ENCODE peak calls at places on chromosomes 11 and 22, in seven cellular contexts. H, M, P, G, O, F and T are unnamed samples.

GRCh38 chr22:28232231-28232630 is 313.2 kb upstream of the PITPNB start:
- DNase-seq in H (no peak), M (no peak), P (no peak), G (no peak), O (no peak), F (no peak), T (no peak)

GRCh38 chr11:1619449-1619848 is 2.5 kb downstream of the KRTAP5-4 start:
- DNase-seq in H (no peak), M (no peak), P (no peak), G (peak; percentile 36), O (no peak), F (no peak), T (no peak)

GRCh38 chr22:42811510-42811909 is 45.6 kb downstream of the ARFGAP3 start:
- DNase-seq in H (peak; percentile 19), M (no peak), P (no peak), G (no peak), O (no peak), F (no peak), T (no peak)

GRCh38 chr22:49066619-49067018 is 761.1 kb downstream of the BRD1 start:
- DNase-seq in H (no peak), M (no peak), P (no peak), G (no peak), O (no peak), F (no peak), T (no peak)

GRCh38 chr22:38228873-38229740 is 27.3 kb downstream of the MAFF start:
- DNase-seq in H (no peak), M (peak; percentile 79), P (peak; percentile 51), G (no peak), O (no peak), F (peak; percentile 54), T (no peak)

GRCh38 chr11:35040221-35040942 is 98.6 kb upstream of the CD44 start:
- DNase-seq in H (no peak), M (no peak), P (no peak), G (peak; percentile 46), O (no peak), F (no peak), T (no peak)

GRCh38 chr11:64887757-64888405 is 9.5 kb upstream of the EHD1 start:
- DNase-seq in H (peak; percentile 98), M (peak; percentile 92), P (peak; percentile 39), G (peak; percentile 92), O (peak; percentile 97), F (peak; percentile 46), T (no peak)

GRCh38 chr11:131145806-131146205 is 224.6 kb upstream of the NTM start:
- DNase-seq in H (no peak), M (no peak), P (no peak), G (no peak), O (no peak), F (no peak), T (no peak)

GRCh38 chr22:44585559-44586121 is 87.6 kb upstream of the RTL6 start:
- DNase-seq in H (no peak), M (no peak), P (no peak), G (no peak), O (no peak), F (no peak), T (no peak)

DNA sequence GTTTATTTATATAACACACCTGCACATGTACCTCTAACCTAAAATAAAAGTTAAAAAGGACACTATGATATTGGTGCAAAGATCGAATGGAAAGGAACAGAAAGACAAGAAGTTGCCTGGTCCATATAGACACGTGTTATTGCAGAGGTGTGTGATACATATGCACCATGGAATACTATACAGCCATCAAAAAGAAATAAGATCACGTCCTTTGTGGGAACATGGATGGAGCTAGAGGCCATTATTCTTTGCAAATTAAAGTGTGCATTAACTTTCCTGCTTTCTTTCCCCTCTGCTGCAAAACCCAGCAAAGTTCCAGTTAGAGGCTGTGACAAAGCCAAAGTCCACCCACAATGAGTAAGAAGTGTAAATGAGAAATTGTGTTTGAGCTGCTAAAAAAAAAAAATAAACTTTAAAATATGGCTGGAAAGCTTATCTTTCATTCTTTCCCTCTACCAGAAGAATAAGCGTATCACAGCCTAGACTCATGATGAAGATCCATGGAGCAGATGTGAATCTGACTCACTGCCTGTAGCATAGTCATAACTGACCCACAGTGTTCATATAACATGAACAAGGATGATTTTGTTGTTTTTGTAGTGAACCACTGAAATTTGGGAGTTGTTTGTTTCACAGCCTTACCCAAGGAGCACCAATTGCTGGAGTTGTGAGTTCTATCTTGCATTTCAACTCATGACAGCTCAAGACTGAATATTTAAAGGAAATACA is 9.6 kb downstream of the OR52K1 start:
- DNase-seq in H (no peak), M (no peak), P (no peak), G (no peak), O (no peak), F (no peak), T (no peak)
- TF ChIP-seq POLR2AphosphoS5 in H (no peak), M (no peak), P (no peak), G (no peak), O (no peak), F (no peak), T (no peak)

DNA sequence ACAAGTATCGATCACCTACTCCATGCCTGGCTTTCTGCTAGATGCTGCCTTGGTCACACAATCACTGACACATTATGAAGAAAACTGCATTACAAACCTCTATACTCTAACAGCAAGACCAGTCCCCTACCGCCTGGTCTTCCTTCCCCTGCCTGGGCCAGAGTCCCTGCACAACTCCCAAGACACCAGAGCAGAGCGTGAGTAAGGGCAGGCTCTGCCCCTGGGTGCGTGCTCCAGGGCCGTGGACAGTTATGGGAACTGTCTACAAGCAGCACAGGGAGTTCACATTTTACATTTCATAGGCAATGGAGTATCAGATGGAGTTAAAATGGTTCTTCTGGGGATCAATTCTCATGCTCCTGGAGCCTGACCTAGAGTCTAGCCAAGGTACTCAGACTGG is 6.5 kb downstream of the FZD4 start:
- DNase-seq in H (no peak), M (no peak), P (no peak), G (no peak), O (no peak), F (no peak), T (no peak)
- H3K4me1 ChIP-seq in H (peaks cover 4% of the 10 kb centered on the region), M (peaks cover 10% of the 10 kb centered on the region), P (no peaks in the 10 kb centered on the region), G (peaks cover 7% of the 10 kb centered on the region), O (no peaks in the 10 kb centered on the region), F (peaks cover 71% of the 10 kb centered on the region), T (peaks cover 71% of the 10 kb centered on the region)

GRCh38 chr11:73760680-73761402 is at the start of gene RAB6A:
- DNase-seq in H (peak; percentile 100), M (peak; percentile 100), P (peak; percentile 99), G (peak; percentile 99), O (peak; percentile 96), F (peak; percentile 98), T (peak; percentile 99)
- TF ChIP-seq POLR2AphosphoS5 in H (peak; percentile 85), M (peak; percentile 65), P (peak; percentile 75), G (peak; percentile 59), O (peak; percentile 30), F (peak; percentile 67), T (peak; percentile 91)

GRCh38 chr11:58691675-58692074 is 40.1 kb downstream of the GLYAT start:
- DNase-seq in H (no peak), M (no peak), P (no peak), G (no peak), O (no peak), F (no peak), T (no peak)
- H3K4me1 ChIP-seq in H (no peaks in the 10 kb centered on the region), M (no peaks in the 10 kb centered on the region), P (no peaks in the 10 kb centered on the region), G (no peaks in the 10 kb centered on the region), O (no peaks in the 10 kb centered on the region), F (no peaks in the 10 kb centered on the region), T (no peaks in the 10 kb centered on the region)

GRCh38 chr11:114200785-114201184 is 95.4 kb upstream of the NNMT start:
- DNase-seq in H (no peak), M (no peak), P (no peak), G (no peak), O (no peak), F (no peak), T (no peak)
- TF ChIP-seq POLR2AphosphoS5 in H (no peak), M (no peak), P (no peak), G (no peak), O (no peak), F (no peak), T (no peak)

DNA sequence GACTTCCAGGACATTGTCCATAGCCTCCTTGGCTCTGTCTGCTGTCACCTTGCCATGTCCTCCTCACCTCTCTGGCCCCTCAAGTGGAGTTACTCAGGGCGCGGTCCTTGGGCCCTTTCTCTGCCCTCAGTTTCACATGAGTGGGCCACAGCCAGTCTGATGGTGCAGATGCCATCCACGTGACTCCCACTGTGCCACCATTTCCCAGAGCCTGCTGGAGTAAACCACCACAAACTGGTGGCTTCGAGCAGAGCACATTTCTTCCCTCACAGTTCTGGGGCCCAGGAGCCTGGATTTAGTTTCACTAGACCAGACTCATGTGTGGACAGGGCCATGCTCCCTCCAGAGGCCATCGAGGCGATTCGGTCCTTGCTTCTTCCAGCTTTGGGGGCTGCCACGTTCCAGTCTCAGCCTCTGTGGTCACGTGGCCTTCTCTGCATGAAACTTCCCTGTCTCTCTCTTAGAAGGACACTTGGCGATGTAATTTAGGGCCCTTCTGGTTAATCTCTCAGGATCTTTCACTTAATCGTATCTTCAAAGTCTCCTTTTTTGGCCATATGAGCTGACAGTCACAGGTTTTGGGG is 14.6 kb downstream of the SMARCB1 start:
- DNase-seq in H (no peak), M (no peak), P (no peak), G (no peak), O (no peak), F (no peak), T (no peak)
- H3K4me1 ChIP-seq in H (no peaks in the 10 kb centered on the region), M (no peaks in the 10 kb centered on the region), P (no peaks in the 10 kb centered on the region), G (no peaks in the 10 kb centered on the region), O (no peaks in the 10 kb centered on the region), F (peaks cover 11% of the 10 kb centered on the region), T (no peaks in the 10 kb centered on the region)

GRCh38 chr11:115330693-115331482 is 173.3 kb downstream of the CADM1 start:
- DNase-seq in H (no peak), M (no peak), P (no peak), G (no peak), O (no peak), F (no peak), T (no peak)

GRCh38 chr11:115321602-115322289 is 182.5 kb downstream of the CADM1 start:
- DNase-seq in H (no peak), M (no peak), P (no peak), G (no peak), O (no peak), F (no peak), T (no peak)

GRCh38 chr11:115324569-115325432 is 179.4 kb downstream of the CADM1 start:
- DNase-seq in H (no peak), M (peak; percentile 18), P (no peak), G (peak; percentile 48), O (peak; percentile 33), F (peak; percentile 70), T (no peak)

GRCh38 chr11:115322553-115323203 is 181.5 kb downstream of the CADM1 start:
- DNase-seq in H (no peak), M (no peak), P (no peak), G (no peak), O (no peak), F (no peak), T (no peak)

GRCh38 chr11:115325523-115325922 is 178.7 kb downstream of the CADM1 start:
- DNase-seq in H (no peak), M (no peak), P (no peak), G (no peak), O (no peak), F (no peak), T (no peak)
- TF ChIP-seq POLR2AphosphoS5 in H (no peak), M (no peak), P (no peak), G (no peak), O (no peak), F (no peak), T (no peak)

GRCh38 chr22:19984201-19984753 is 32.3 kb downstream of the ARVCF start:
- DNase-seq in H (no peak), M (no peak), P (peak; percentile 55), G (peak; percentile 70), O (no peak), F (no peak), T (no peak)
- H3K4me1 ChIP-seq in H (peaks cover 17% of the 10 kb centered on the region), M (peaks cover 7% of the 10 kb centered on the region), P (peaks cover 37% of the 10 kb centered on the region), G (peaks cover 85% of the 10 kb centered on the region), O (peaks cover 47% of the 10 kb centered on the region), F (peaks cover 18% of the 10 kb centered on the region), T (peaks cover 32% of the 10 kb centered on the region)

GRCh38 chr11:75406338-75406777 is 7.0 kb downstream of the RPS3 start:
- DNase-seq in H (no peak), M (no peak), P (no peak), G (peak; percentile 60), O (peak; percentile 61), F (no peak), T (no peak)
- TF ChIP-seq POLR2AphosphoS5 in H (peak; percentile 93), M (no peak), P (peak; percentile 52), G (peak; percentile 95), O (no peak), F (no peak), T (no peak)